ENCODE peak calls at places on chromosomes 12 and 14, in six cellular contexts. Y is fibroblast of the aortic adventitia; A is activated T-cell treated with anti-CD3 and anti-CD28 coated beads, Interleukin-2, amount 50 U/mL, for 4 hours; K is head of caudate nucleus; M is HCT116; W is NCI-H2081. N is an unnamed sample.

GRCh38 chr14:21913759-21914158 is 240.1 kb upstream of the OR4E1 start:
- DNase-seq in Y (peak; percentile 63), A (peak; percentile 74), K (peak; percentile 87), M (peak; percentile 71), W (peak; percentile 10), N (peak; percentile 47)

GRCh38 chr12:4434299-4434698 is 11.3 kb downstream of the FGF6 start:
- DNase-seq in Y (no peak), A (no peak), K (peak; percentile 24), M (no peak), W (no peak), N (no peak)

GRCh38 chr14:92397140-92397815 is 74.3 kb downstream of the SLC24A4 start:
- DNase-seq in Y (peak; percentile 59), A (no peak), K (no peak), M (peak; percentile 26), W (no peak), N (peak; percentile 75)

GRCh38 chr14:105312973-105313372 is 1.6 kb upstream of the PACS2 start:
- DNase-seq in Y (no peak), A (no peak), K (peak; percentile 89), M (no peak), W (no peak), N (peak; percentile 41)

GRCh38 chr14:93234798-93235197 is 27.7 kb downstream of the UBR7 start:
- DNase-seq in Y (peak; percentile 74), A (no peak), K (no peak), M (no peak), W (no peak), N (no peak)

GRCh38 chr14:37594916-37595808 is at the start of the genes FOXA1 and TTC6:
- DNase-seq in Y (peak; percentile 16), A (no peak), K (no peak), M (peak; percentile 31), W (peak; percentile 92), N (no peak)

GRCh38 chr12:56957229-56958052 is at the start of gene RDH16:
- DNase-seq in Y (no peak), A (no peak), K (peak; percentile 13), M (no peak), W (no peak), N (no peak)

GRCh38 chr12:71558445-71558844 is 105.2 kb downstream of the ZFC3H1 start:
- DNase-seq in Y (peak; percentile 27), A (no peak), K (no peak), M (no peak), W (no peak), N (no peak)

GRCh38 chr14:23929822-23930294 is 23.7 kb upstream of the DHRS4 start:
- DNase-seq in Y (peak; percentile 74), A (peak; percentile 86), K (peak; percentile 97), M (peak; percentile 59), W (peak; percentile 71), N (peak; percentile 58)

GRCh38 chr12:57745485-57745881 is 644 bp downstream of the TSPAN31 start:
- DNase-seq in Y (no peak), A (no peak), K (no peak), M (no peak), W (no peak), N (no peak)

GRCh38 chr12:118866346-118866745 is 115.0 kb upstream of the SRRM4 start:
- DNase-seq in Y (no peak), A (no peak), K (no peak), M (no peak), W (no peak), N (no peak)

GRCh38 chr14:21191809-21192446 is 36.1 kb upstream of the OR5AU1 start:
- DNase-seq in Y (no peak), A (peak; percentile 40), K (peak; percentile 82), M (peak; percentile 35), W (peak; percentile 72), N (peak; percentile 52)

GRCh38 chr12:132399092-132400010 is 70.0 kb upstream of the GALNT9 start:
- DNase-seq in Y (no peak), A (no peak), K (no peak), M (no peak), W (no peak), N (peak; percentile 45)

GRCh38 chr12:114221136-114221838 is 184.7 kb downstream of the TBX5 start:
- DNase-seq in Y (peak; percentile 6), A (no peak), K (no peak), M (no peak), W (no peak), N (no peak)

GRCh38 chr12:123034865-123035264 is 54.4 kb downstream of the ARL6IP4 start:
- DNase-seq in Y (peak; percentile 34), A (peak; percentile 20), K (no peak), M (no peak), W (no peak), N (no peak)

GRCh38 chr14:92692822-92693226 is 55.6 kb downstream of the LGMN start:
- DNase-seq in Y (peak; percentile 63), A (no peak), K (peak; percentile 60), M (no peak), W (peak; percentile 98), N (no peak)

GRCh38 chr14:102928412-102929348 is 6.2 kb downstream of the AMN start:
- DNase-seq in Y (no peak), A (peak; percentile 78), K (no peak), M (peak; percentile 52), W (no peak), N (no peak)

GRCh38 chr12:20695232-20695631 is at the start of gene SLCO1C1:
- DNase-seq in Y (no peak), A (no peak), K (peak; percentile 55), M (no peak), W (no peak), N (no peak)

GRCh38 chr14:94110552-94111181 is at the start of gene IFI27:
- DNase-seq in Y (peak; percentile 94), A (no peak), K (no peak), M (no peak), W (no peak), N (no peak)

GRCh38 chr12:76595056-76595455 is 35.5 kb upstream of the OSBPL8 start:
- DNase-seq in Y (peak; percentile 82), A (no peak), K (no peak), M (no peak), W (no peak), N (no peak)

GRCh38 chr14:34449819-34450541 is 12.1 kb downstream of the SPTSSA start:
- DNase-seq in Y (no peak), A (no peak), K (no peak), M (no peak), W (no peak), N (no peak)

GRCh38 chr12:52601671-52602070 is 408 bp upstream of the KRT72 start:
- DNase-seq in Y (no peak), A (no peak), K (peak; percentile 25), M (no peak), W (no peak), N (no peak)

GRCh38 chr14:45698462-45699134 is 445.6 kb upstream of the MIS18BP1 start:
- DNase-seq in Y (no peak), A (no peak), K (no peak), M (no peak), W (peak; percentile 42), N (no peak)

GRCh38 chr12:57894577-57895292 is 46.6 kb upstream of the ATP23 start:
- DNase-seq in Y (no peak), A (no peak), K (no peak), M (no peak), W (peak; percentile 51), N (no peak)

GRCh38 chr12:52238206-52238840 is 5.3 kb downstream of the KRT7 start:
- DNase-seq in Y (no peak), A (no peak), K (no peak), M (no peak), W (no peak), N (no peak)

GRCh38 chr12:112380663-112381420 is 1.4 kb downstream of the HECTD4 start:
- DNase-seq in Y (no peak), A (no peak), K (peak; percentile 51), M (no peak), W (no peak), N (no peak)

GRCh38 chr12:96448287-96448686 is 41.1 kb upstream of the CFAP54 start:
- DNase-seq in Y (peak; percentile 42), A (no peak), K (no peak), M (no peak), W (no peak), N (no peak)

GRCh38 chr14:81625343-81625742 is 91.7 kb upstream of the SEL1L start:
- DNase-seq in Y (no peak), A (no peak), K (no peak), M (peak; percentile 15), W (peak; percentile 11), N (no peak)

GRCh38 chr14:61813101-61813596 is 50.9 kb downstream of the SNAPC1 start:
- DNase-seq in Y (no peak), A (no peak), K (peak; percentile 45), M (no peak), W (no peak), N (no peak)

GRCh38 chr12:79046021-79046420 is 181.4 kb downstream of the SYT1 start:
- DNase-seq in Y (no peak), A (no peak), K (no peak), M (no peak), W (no peak), N (no peak)

GRCh38 chr12:104312654-104313053 is 9.1 kb downstream of the EID3 start:
- DNase-seq in Y (no peak), A (no peak), K (no peak), M (no peak), W (no peak), N (no peak)

N was measured in CD14-positive monocyte.